ENCODE peak calls at places on chromosomes 6 and 20, in ten cellular contexts. Y is mesothelial cell of epicardium; V is left ventricle myocardium inferior; B is effector CD4-positive, alpha-beta T cell; M is AG08395; W is pancreas; L is right lobe of liver; C is stimulated activated CD4-positive, alpha-beta T cell treated with anti-CD3 and anti-CD28 coated beads, Interleukin-2, amount 100 ng/mL, for 48 hours; O is colonic mucosa; E is glutamatergic neuron. K is an unnamed sample.

GRCh38 chr6:140537211-140537610 is 1162.8 kb upstream of the CITED2 start:
- DNase-seq in Y (no peak), V (no peak), M (peak), L (no peak), O (no peak), C (no peak), W (no peak), B (no peak), E (no peak), K (no peak)

GRCh38 chr6:1136415-1136774 is 175.5 kb upstream of the FOXQ1 start:
- DNase-seq in E (no peak), B (no peak), C (no peak), L (peak), O (no peak), Y (no peak), W (no peak), M (peak), V (no peak), K (no peak)

GRCh38 chr6:11848852-11849731 is 70.5 kb upstream of the ADTRP start:
- DNase-seq in O (no peak), C (no peak), B (no peak), L (no peak), M (no peak), V (no peak), Y (no peak), W (no peak), E (no peak), K (no peak)

GRCh38 chr6:53579338-53579737 is 34.4 kb upstream of the GCLC start:
- DNase-seq in L (no peak), E (no peak), O (no peak), B (no peak), Y (no peak), W (no peak), M (no peak), V (no peak), C (peak), K (no peak)

GRCh38 chr6:99148111-99148510 is 200.4 kb upstream of the FBXL4 start:
- DNase-seq in W (no peak), L (no peak), M (no peak), E (no peak), Y (no peak), O (no peak), B (no peak), V (no peak), C (no peak), K (no peak)

GRCh38 chr20:47747663-47748031 is 37.6 kb downstream of the SULF2 start:
- DNase-seq in E (no peak), V (no peak), Y (no peak), W (no peak), B (no peak), M (no peak), O (no peak), C (no peak), L (no peak), K (no peak)

GRCh38 chr20:4040283-4041179 is 25.2 kb upstream of the RNF24 start:
- DNase-seq in M (no peak), L (no peak), W (peak), O (peak), V (no peak), C (no peak), E (no peak), B (no peak), Y (no peak), K (no peak)

GRCh38 chr20:36604952-36605308 is 649 bp upstream of the RAB5IF start:
- DNase-seq in C (peak), E (no peak), M (no peak), B (peak), L (peak), O (peak), Y (no peak), W (peak), V (peak), K (peak)

GRCh38 chr6:169725270-169726048 is 1.2 kb upstream of the PHF10 start:
- DNase-seq in E (peak), M (peak), L (peak), O (peak), C (peak), W (peak), B (no peak), Y (no peak), V (peak), K (peak)

GRCh38 chr6:25413506-25413905 is 134.3 kb downstream of the CARMIL1 start:
- DNase-seq in B (no peak), E (no peak), Y (no peak), C (no peak), M (peak), W (no peak), V (no peak), O (no peak), L (no peak), K (no peak)

K was measured in ovary.